ENCODE peak calls at places on chromosomes 2 and 18, in five cellular contexts. T, S, R, Y and J are unnamed samples.
A peak's percentile ranks its signal among the peaks of the same experiment; 100 is the strongest.

GRCh38 chr2:3470166-3470651 is 49.1 kb downstream of the ADI1 start:
- DNase-seq in T (peak; percentile 92), S (no peak), R (no peak), Y (no peak), J (no peak)

GRCh38 chr2:195319112-195319460 is 337.9 kb upstream of the SLC39A10 start:
- DNase-seq in R (no peak), T (peak; percentile 75), Y (no peak), S (no peak), J (peak; percentile 74)

GRCh38 chr2:10541081-10541480 is 93.0 kb upstream of the ODC1 start:
- DNase-seq in S (no peak), R (no peak), Y (no peak), T (no peak), J (no peak)

GRCh38 chr2:42129947-42130346 is 39.2 kb upstream of the EML4 start:
- DNase-seq in Y (no peak), S (no peak), T (no peak), R (no peak), J (no peak)

GRCh38 chr2:219968685-219969345 is 341.4 kb downstream of the SLC4A3 start:
- DNase-seq in T (peak; percentile 9), S (no peak), Y (no peak), R (no peak), J (peak; percentile 81)

GRCh38 chr18:51753365-51754057 is 556.0 kb upstream of the MEX3C start:
- DNase-seq in S (no peak), T (no peak), Y (no peak), R (no peak), J (no peak)

GRCh38 chr18:46385124-46385523 is 271.9 kb downstream of the LOXHD1 start:
- DNase-seq in T (no peak), S (no peak), R (no peak), Y (no peak), J (no peak)

GRCh38 chr2:31170071-31170698 is 31.9 kb upstream of the GALNT14 start:
- DNase-seq in Y (peak; percentile 23), R (peak; percentile 52), S (peak; percentile 77), T (peak; percentile 60), J (peak; percentile 78)

GRCh38 chr2:204114294-204114693 is 177.7 kb downstream of the ICOS start:
- DNase-seq in Y (no peak), T (no peak), R (no peak), S (no peak), J (no peak)

GRCh38 chr18:37294951-37295350 is 270.6 kb downstream of the CELF4 start:
- DNase-seq in R (peak; percentile 15), Y (peak; percentile 46), S (peak; percentile 77), T (no peak), J (peak; percentile 45)

GRCh38 chr2:65349863-65350262 is 82.5 kb downstream of the SPRED2 start:
- DNase-seq in S (peak; percentile 61), Y (no peak), R (peak; percentile 65), T (peak; percentile 86), J (no peak)

GRCh38 chr2:234334146-234334545 is 162.7 kb downstream of the ARL4C start:
- DNase-seq in T (no peak), Y (no peak), R (no peak), S (no peak), J (no peak)

GRCh38 chr18:8701546-8702118 is 3.7 kb upstream of the MTCL1 start:
- DNase-seq in S (no peak), R (peak; percentile 59), Y (no peak), T (peak; percentile 91), J (peak; percentile 72)

GRCh38 chr2:25355270-25355669 is 13.5 kb upstream of the DNMT3A start:
- DNase-seq in Y (no peak), S (no peak), T (no peak), R (no peak), J (no peak)

GRCh38 chr18:61333746-61334490 is 688 bp downstream of the CDH20 start:
- DNase-seq in T (no peak), R (no peak), Y (no peak), S (no peak), J (no peak)

GRCh38 chr18:79275992-79276391 is 119.7 kb upstream of the NFATC1 start:
- DNase-seq in S (no peak), Y (no peak), R (no peak), T (no peak), J (no peak)

GRCh38 chr2:8224679-8225181 is 457.1 kb upstream of the ID2 start:
- DNase-seq in S (no peak), T (no peak), Y (no peak), R (no peak), J (no peak)

GRCh38 chr2:38498039-38498438 is 104.7 kb downstream of the HNRNPLL start:
- DNase-seq in T (no peak), R (peak; percentile 34), S (no peak), Y (no peak), J (no peak)

GRCh38 chr2:179691235-179691634 is 170.2 kb downstream of the ZNF385B start:
- DNase-seq in R (no peak), S (no peak), Y (no peak), T (peak; percentile 49), J (no peak)

GRCh38 chr18:9477509-9477908 is 2.2 kb downstream of the RALBP1 start:
- DNase-seq in Y (no peak), S (no peak), R (no peak), T (no peak), J (no peak)

GRCh38 chr2:175004730-175004979 is 526 bp downstream of the CHN1 start:
- DNase-seq in T (no peak), Y (no peak), S (peak; percentile 12), R (no peak), J (peak; percentile 35)

GRCh38 chr2:72676341-72677025 is 149.3 kb downstream of the EXOC6B start:
- DNase-seq in T (peak; percentile 23), Y (no peak), R (peak; percentile 6), S (no peak), J (peak; percentile 32)

GRCh38 chr2:207969249-207969648 is 56.1 kb downstream of the PLEKHM3 start:
- DNase-seq in S (no peak), Y (no peak), R (no peak), T (no peak), J (no peak)

GRCh38 chr2:31318360-31319336 is 84.7 kb downstream of the EHD3 start:
- DNase-seq in T (peak; percentile 86), R (no peak), S (no peak), Y (no peak), J (no peak)

GRCh38 chr2:234038076-234038802 is 12.3 kb upstream of the SPP2 start:
- DNase-seq in R (no peak), Y (no peak), T (peak; percentile 45), S (no peak), J (no peak)

GRCh38 chr2:161798027-161798426 is 173.8 kb downstream of the SLC4A10 start:
- DNase-seq in S (no peak), Y (no peak), R (no peak), T (no peak), J (no peak)

DNA sequence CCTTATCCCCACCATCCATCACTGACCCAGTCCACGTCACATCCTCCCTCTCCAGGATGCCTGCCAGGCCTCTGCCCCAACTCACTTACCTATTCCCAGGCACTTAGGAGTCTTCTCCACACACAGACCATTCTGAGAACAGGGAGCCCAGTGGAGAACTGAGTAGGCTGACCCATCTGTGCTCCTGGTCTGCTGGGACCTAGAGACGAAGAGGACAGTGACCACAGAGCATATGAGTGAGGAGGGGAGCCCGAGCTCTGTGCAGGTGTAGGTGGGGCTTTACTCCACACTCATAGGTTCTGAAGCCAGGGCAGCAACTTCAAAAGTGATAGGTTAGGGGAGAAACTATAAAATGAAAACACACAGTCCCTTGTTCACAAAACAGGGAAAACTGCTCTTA is 130.0 kb downstream of the NDUFA10 start:
- DNase-seq in S (no peak), R (no peak), T (no peak), Y (no peak), J (no peak)
- TF ChIP-seq MAFK in S (no peak), R (no peak), T (no peak), Y (no peak), J (no peak)

GRCh38 chr2:120594856-120595685 is 140.6 kb upstream of the GLI2 start:
- DNase-seq in Y (no peak), S (peak; percentile 48), R (no peak), T (no peak), J (peak; percentile 42)
- TF ChIP-seq MAFK in Y (no peak), S (no peak), R (no peak), T (no peak), J (no peak)

DNA sequence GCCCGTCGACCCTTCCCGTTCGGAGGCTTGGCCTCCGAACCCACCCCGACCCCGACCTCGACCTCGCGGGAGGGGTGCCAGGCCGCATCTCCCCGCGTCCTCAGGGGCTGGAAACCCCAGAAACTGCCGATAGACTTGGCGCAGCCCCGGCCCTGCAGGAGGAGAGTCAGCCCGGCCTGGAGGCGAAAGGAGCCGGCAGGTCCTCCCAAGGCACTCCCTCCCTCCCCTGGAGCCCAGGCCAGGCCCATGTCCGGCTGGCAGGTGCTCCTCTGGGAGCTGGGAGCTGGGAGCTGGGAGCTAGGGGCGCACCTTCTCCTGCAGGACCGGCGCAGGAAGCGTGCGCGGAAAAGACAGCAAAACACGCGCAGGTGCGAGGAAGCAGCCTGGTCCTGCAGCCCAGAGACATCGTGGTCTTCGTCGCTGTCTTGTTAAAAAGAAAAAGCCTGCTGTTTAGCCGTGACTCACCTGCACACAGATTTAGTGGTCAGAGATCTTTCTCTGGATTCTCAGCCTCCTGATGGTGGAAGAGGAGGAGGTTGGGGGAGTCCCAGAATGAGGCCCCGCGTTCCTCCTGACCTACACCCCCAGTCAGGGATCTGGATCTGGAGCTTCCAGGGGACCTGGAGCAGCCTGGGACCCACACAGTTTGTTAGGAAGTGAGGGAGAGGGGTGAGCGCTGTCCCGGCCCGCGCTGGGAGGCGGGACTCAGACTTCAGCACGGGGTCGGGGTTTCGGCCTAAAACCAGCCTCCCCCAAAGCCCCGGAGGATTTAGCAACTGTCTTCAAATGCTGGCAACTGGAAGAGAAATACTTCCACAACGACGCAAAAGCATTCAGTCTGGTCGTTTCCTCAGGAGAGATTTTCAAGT is 702 bp upstream of the MBP start:
- DNase-seq in Y (no peak), T (no peak), R (no peak), S (no peak), J (no peak)
- TF ChIP-seq MAFK in Y (no peak), T (no peak), R (no peak), S (no peak), J (no peak)

DNA sequence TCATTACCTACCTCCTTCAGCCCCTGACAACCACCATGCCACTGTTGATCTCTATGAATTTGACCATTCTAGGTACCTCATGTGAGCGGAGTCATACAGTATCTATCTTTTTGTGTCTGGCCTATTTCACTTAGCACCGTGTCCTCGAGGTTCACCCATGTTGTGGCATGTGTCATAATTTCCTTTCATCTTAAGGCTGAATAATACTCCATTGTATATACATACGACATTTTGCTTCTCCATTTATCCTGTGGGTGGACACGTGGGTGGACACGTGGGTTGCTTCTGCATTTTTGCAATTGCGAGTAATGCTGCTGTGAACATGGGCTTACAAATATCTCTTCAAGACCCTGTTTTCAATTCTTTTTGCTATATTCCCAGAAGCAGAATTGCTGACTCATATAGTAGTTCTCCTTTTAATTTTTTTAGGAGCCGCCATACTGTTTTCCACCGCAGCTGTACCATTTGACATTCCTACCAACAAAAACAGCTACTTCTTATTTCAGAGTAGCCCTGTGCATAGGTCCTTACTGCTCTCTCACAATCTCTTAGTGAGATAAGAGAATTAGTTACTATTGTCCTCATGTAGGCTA is 243.6 kb upstream of the EPAS1 start:
- DNase-seq in Y (no peak), S (no peak), T (no peak), R (no peak), J (no peak)
- TF ChIP-seq MAFK in Y (no peak), S (peak; percentile 71), T (peak; percentile 62), R (peak; percentile 78), J (peak; percentile 60)